ENCODE peak calls at places on chromosomes 2 and 18, in four cellular contexts. A is AG04450, U is right lobe of liver, C is fibroblast of lung. B is an unnamed sample.

GRCh38 chr2:109142416-109143210 is 13.6 kb downstream of the SH3RF3 start:
- DNase-seq in A (no peak), U (no peak), C (no peak), B (no peak)

GRCh38 chr18:51194604-51195003 is 2.9 kb downstream of the MEX3C start:
- DNase-seq in U (no peak), C (peak; percentile 20), A (no peak), B (no peak)

GRCh38 chr2:209208211-209208610 is 215.6 kb upstream of the MAP2 start:
- DNase-seq in C (peak; percentile 4), A (no peak), U (no peak), B (no peak)

GRCh38 chr2:23409246-23409645 is 24.3 kb downstream of the KLHL29 start:
- DNase-seq in A (no peak), C (no peak), U (no peak), B (no peak)

GRCh38 chr2:100107911-100108647 is 34.3 kb downstream of the AFF3 start:
- DNase-seq in A (no peak), U (no peak), C (no peak), B (no peak)

GRCh38 chr2:119242276-119243119 is 18.9 kb downstream of the STEAP3 start:
- DNase-seq in U (no peak), A (no peak), C (no peak), B (no peak)

GRCh38 chr2:209663149-209663548 is 108.5 kb upstream of the UNC80 start:
- DNase-seq in A (no peak), U (no peak), C (peak; percentile 65), B (no peak)

GRCh38 chr2:43001055-43001378 is 208.6 kb upstream of the HAAO start:
- DNase-seq in U (no peak), A (no peak), C (no peak), B (no peak)

GRCh38 chr2:182744490-182744889 is 28.4 kb downstream of the DNAJC10 start:
- DNase-seq in U (no peak), C (peak; percentile 36), A (no peak), B (no peak)

GRCh38 chr2:196729418-196729817 is 70.1 kb downstream of the GTF3C3 start:
- DNase-seq in C (no peak), U (no peak), A (no peak), B (no peak)

GRCh38 chr2:147275943-147276342 is 568.9 kb upstream of the ACVR2A start:
- DNase-seq in U (no peak), A (no peak), C (no peak), B (no peak)

GRCh38 chr2:157105372-157105771 is 152.1 kb upstream of the GALNT5 start:
- DNase-seq in A (no peak), C (no peak), U (no peak), B (no peak)

GRCh38 chr18:457120-457519 is 43.4 kb downstream of the COLEC12 start:
- DNase-seq in A (no peak), U (no peak), C (peak; percentile 35), B (peak; percentile 72)

GRCh38 chr2:127107622-127107999 is 657 bp upstream of the BIN1 start:
- DNase-seq in U (no peak), C (peak; percentile 43), A (no peak), B (peak; percentile 40)

GRCh38 chr18:26164571-26164970 is 30.9 kb downstream of the PSMA8 start:
- DNase-seq in U (no peak), A (no peak), C (no peak), B (no peak)

GRCh38 chr2:193240752-193241151 is 1046.0 kb upstream of the TMEFF2 start:
- DNase-seq in A (no peak), U (no peak), C (no peak), B (no peak)

GRCh38 chr18:76450452-76450851 is 44.6 kb downstream of the ZNF516 start:
- DNase-seq in U (no peak), A (no peak), C (peak; percentile 71), B (no peak)

GRCh38 chr2:118190365-118190916 is 102.2 kb downstream of the INSIG2 start:
- DNase-seq in A (no peak), C (no peak), U (no peak), B (no peak)

GRCh38 chr2:88875749-88876148 is 184.3 kb downstream of the RPIA start:
- DNase-seq in U (no peak), C (no peak), A (no peak), B (no peak)

GRCh38 chr18:35605686-35606417 is 24.3 kb downstream of the GALNT1 start:
- DNase-seq in U (no peak), C (peak; percentile 27), A (no peak), B (no peak)

GRCh38 chr2:204917089-204917701 is 371.9 kb downstream of the PARD3B start:
- DNase-seq in C (no peak), A (no peak), U (no peak), B (no peak)

GRCh38 chr2:101942846-101943245 is 48.9 kb upstream of the IL1R2 start:
- DNase-seq in U (no peak), C (no peak), A (no peak), B (no peak)

GRCh38 chr2:10036095-10036879 is 7.1 kb upstream of the KLF11 start:
- DNase-seq in A (no peak), C (peak; percentile 60), U (peak; percentile 95), B (peak; percentile 96)

GRCh38 chr2:25623361-25623760 is 50.0 kb downstream of the DTNB start:
- DNase-seq in C (no peak), A (no peak), U (no peak), B (no peak)

GRCh38 chr2:145422576-145422975 is 902.7 kb upstream of the ZEB2 start:
- DNase-seq in U (no peak), A (no peak), C (no peak), B (no peak)

GRCh38 chr18:13453714-13454113 is 235.2 kb downstream of the LDLRAD4 start:
- DNase-seq in A (no peak), U (no peak), C (peak; percentile 36), B (no peak)

GRCh38 chr2:222024934-222025890 is 273.6 kb downstream of the PAX3 start:
- DNase-seq in U (no peak), A (no peak), C (peak; percentile 53), B (no peak)

GRCh38 chr2:239735131-239735828 is 289.9 kb downstream of the NDUFA10 start:
- DNase-seq in U (peak; percentile 36), A (no peak), C (no peak), B (peak; percentile 38)

GRCh38 chr2:224966663-224967062 is 75.6 kb downstream of the DOCK10 start:
- DNase-seq in U (no peak), A (no peak), C (no peak), B (no peak)

GRCh38 chr2:130393318-130393910 is 37.6 kb downstream of the PTPN18 start:
- DNase-seq in C (peak; percentile 43), A (no peak), U (no peak), B (no peak)

GRCh38 chr2:241941691-241942301 is 72.3 kb downstream of the RTP5 start:
- DNase-seq in U (peak; percentile 53), A (no peak), C (no peak), B (no peak)

GRCh38 chr2:225694664-225695063 is 295.2 kb downstream of the NYAP2 start:
- DNase-seq in C (no peak), U (no peak), A (no peak), B (no peak)

GRCh38 chr2:9665903-9666302 is 35.1 kb upstream of the YWHAQ start:
- DNase-seq in C (peak; percentile 83), A (peak; percentile 18), U (no peak), B (no peak)

DNA sequence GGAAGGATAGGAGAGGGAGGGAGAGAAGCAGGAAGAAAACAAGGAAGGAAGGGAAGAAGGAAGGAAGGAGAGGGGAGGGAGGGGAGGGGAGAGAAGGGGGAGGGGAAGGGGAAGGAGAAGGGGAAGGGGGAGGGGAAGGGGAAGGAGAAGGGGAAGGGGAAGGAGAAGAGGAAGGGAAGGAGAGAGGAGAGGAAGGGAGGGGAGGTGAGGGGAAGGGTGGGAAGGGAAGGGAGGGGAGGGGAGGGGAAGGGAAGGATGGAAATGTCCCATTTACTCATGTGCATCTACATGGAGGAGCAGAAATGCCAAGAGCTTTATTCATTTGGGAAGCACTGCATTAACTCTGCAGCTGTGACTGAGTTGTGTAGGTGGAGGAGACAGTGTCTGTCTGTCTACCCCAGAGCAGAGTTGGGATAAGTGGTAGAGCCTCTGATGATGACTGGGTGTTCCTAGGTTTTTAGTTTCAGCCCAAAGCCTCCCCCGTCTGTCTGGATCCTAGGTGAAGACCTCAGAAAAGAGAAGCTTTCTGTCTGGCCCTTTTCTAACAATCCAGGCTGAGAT is 131.3 kb downstream of the COL6A3 start:
- DNase-seq in A (no peak), U (no peak), C (peak; percentile 93), B (no peak)
- H3K27ac ChIP-seq in A (peak overlapping the region; percentile 88), U (no peak overlapping the region), C (peak overlapping the region; percentile 80), B (no peak overlapping the region)

GRCh38 chr2:37561615-37562569 is 109.5 kb downstream of the CDC42EP3 start:
- DNase-seq in A (no peak), U (no peak), C (peak; percentile 98), B (no peak)

GRCh38 chr2:37566517-37566961 is 104.9 kb downstream of the CDC42EP3 start:
- DNase-seq in A (no peak), U (no peak), C (peak; percentile 80), B (no peak)

GRCh38 chr2:37563375-37564011 is 107.9 kb downstream of the CDC42EP3 start:
- DNase-seq in A (no peak), C (no peak), U (no peak), B (no peak)

GRCh38 chr2:37560863-37561614 is 110.4 kb downstream of the CDC42EP3 start:
- DNase-seq in A (no peak), C (peak; percentile 50), U (no peak), B (no peak)

DNA sequence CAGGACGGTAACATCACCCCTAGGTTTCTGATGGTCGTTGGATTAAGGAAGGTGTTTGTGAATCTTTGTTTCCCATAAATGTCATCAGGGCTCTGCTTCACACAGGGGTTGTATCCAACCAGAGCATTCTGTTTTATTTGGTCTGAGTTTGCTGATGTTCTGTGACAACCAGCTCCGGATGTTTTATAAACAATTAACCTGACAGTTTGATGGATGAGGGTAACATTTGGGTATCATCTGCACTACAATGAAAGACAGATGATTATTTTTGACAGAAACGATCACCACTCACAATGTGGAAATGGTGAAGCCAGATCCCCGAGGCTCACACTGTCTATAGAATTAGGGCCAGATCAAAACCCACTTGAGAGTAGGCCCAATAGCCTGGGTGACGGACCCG is 107.1 kb downstream of the CDC42EP3 start:
- DNase-seq in A (no peak), C (no peak), U (no peak), B (no peak)
- H3K27ac ChIP-seq in A (no peak overlapping the region), C (no peak overlapping the region), U (no peak overlapping the region), B (no peak overlapping the region)

DNA sequence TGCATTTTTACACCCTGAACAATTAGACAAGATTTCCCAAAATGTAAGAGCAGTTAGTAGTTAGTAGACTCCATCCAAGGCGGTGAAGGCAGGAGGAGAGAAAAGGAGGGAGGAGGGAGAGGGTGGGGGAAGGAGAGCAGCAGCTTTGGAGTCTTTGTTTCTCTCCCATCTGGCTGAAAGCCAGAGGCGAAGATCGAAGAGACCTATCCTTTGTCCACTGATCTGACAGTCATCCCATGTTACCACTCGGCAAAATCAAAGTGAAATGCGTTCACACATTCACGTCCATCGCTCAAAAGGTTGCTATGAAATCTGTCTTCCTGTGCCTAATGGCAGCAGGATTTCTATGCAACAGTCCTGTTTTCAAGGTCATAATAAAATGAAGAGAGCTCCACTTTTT is 90.3 kb upstream of the KLF7 start:
- DNase-seq in C (peak; percentile 21), A (no peak), U (no peak), B (no peak)
- H3K27ac ChIP-seq in C (peak overlapping the region; percentile 91), A (peak overlapping the region; percentile 97), U (no peak overlapping the region), B (no peak overlapping the region)

GRCh38 chr2:190340369-190340768 is 3.0 kb upstream of the INPP1 start:
- DNase-seq in A (no peak), U (no peak), C (peak; percentile 21), B (no peak)

GRCh38 chr2:190343170-190343499 is 254 bp upstream of the INPP1 start:
- DNase-seq in C (no peak), A (no peak), U (no peak), B (no peak)

GRCh38 chr2:190343500-190344274 is at the start of gene INPP1:
- DNase-seq in U (peak; percentile 83), C (peak; percentile 65), A (no peak), B (peak; percentile 92)

GRCh38 chr2:190342601-190343000 is 788 bp upstream of the INPP1 start:
- DNase-seq in U (no peak), C (no peak), A (no peak), B (no peak)

GRCh38 chr2:190344275-190344827 is 962 bp downstream of the INPP1 start:
- DNase-seq in A (no peak), C (peak; percentile 23), U (peak; percentile 84), B (no peak)
- H3K27ac ChIP-seq in A (no peak overlapping the region), C (peak overlapping the region; percentile 87), U (peak overlapping the region; percentile 93), B (peak overlapping the region; percentile 48)

B was measured in aorta.